ENCODE peak calls at places on chromosome 21, in eight cellular contexts. H is naive thymus-derived CD4-positive, alpha-beta T cell; K is left lung; M is OCI-LY7; R is esophagus muscularis mucosa; D is endodermal cell; T is adrenal gland; W is Karpas-422. A is an unnamed sample. For H3K9me3, the result is how much of the 10 kb centered on the place peaks cover.

GRCh38 chr21:35619184-35619583 is 441.1 kb downstream of the SETD4 start:
- DNase-seq in W (no peak), D (no peak), H (no peak), K (no peak), T (no peak), R (no peak), M (no peak), A (no peak)

GRCh38 chr21:43979654-43980053 is 32.5 kb upstream of the TRAPPC10 start:
- DNase-seq in T (no peak), K (no peak), W (no peak), M (no peak), R (no peak), D (no peak), H (no peak), A (no peak)

GRCh38 chr21:25369524-25370300 is 237.6 kb downstream of the MRPL39 start:
- DNase-seq in R (no peak), W (no peak), T (no peak), D (no peak), H (no peak), M (no peak), K (no peak), A (no peak)

GRCh38 chr21:41100826-41101550 is 67.0 kb upstream of the BACE2 start:
- DNase-seq in M (no peak), H (no peak), D (no peak), W (no peak), R (no peak), T (no peak), K (no peak), A (no peak)

GRCh38 chr21:27346041-27346448 is 379.2 kb upstream of the ADAMTS5 start:
- DNase-seq in W (no peak), T (no peak), H (no peak), D (no peak), M (no peak), K (no peak), R (no peak), A (no peak)

GRCh38 chr21:43355196-43355924 is 71.6 kb downstream of the SIK1 start:
- DNase-seq in W (peak), T (no peak), H (no peak), M (peak), R (no peak), K (no peak), D (no peak), A (no peak)

GRCh38 chr21:36134820-36135390 is at the start of gene CBR3:
- DNase-seq in M (no peak), T (peak), W (no peak), R (no peak), H (peak), D (peak), K (peak), A (peak)

GRCh38 chr21:43361493-43362296 is 65.2 kb downstream of the SIK1 start:
- DNase-seq in H (peak), K (no peak), M (peak), W (peak), R (no peak), D (no peak), T (no peak), A (no peak)

DNA sequence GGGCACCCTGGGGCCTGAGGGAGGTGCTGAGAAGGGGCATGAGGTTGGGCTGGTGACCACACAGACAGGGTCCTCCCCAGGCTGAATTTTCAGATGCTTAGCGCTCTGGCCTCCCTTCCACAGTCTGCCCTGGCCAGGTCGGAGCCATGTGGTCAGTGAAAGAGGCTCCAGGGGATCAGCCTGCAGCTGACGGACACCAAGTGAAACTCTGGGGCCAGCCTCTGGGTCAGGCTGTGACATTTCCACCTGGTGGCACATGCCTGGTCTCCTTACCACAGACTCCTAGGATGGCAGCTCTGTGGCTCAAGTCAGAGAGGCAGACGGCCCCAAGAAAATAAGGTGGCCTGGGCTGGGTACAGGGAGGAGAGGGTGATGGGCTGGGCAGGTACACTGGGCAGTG is 20.8 kb upstream of the ADARB1 start:
- DNase-seq in R (no peak), T (no peak), K (no peak), D (no peak), H (no peak), W (no peak), M (no peak), A (no peak)
- H3K9me3 ChIP-seq in R (under half), T (under half), K (under half), D (under half), H (under half), W (under half), M (under half), A (under half)

DNA sequence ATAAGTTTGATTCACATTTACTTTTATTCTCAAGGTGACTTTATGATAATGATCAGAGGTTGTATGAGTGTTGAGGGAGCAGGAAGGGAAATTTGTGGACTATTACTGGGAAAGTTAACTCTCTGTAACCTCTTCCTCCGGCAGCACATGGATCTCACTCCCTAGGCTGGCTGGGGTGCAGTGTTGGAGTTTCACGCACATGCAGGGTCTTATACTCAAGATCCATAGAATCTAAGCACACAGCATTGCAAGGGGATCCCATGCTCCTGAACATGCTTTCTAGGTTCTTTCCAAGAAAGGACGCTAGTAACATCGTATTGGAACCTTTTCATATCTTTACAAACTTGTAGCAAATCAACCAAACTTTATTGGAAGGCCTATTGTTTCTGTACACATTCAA is 757.6 kb upstream of the TPTE start:
- DNase-seq in M (no peak), D (no peak), W (no peak), K (no peak), T (no peak), R (no peak), H (no peak), A (no peak)
- H3K9me3 ChIP-seq in M (under half), D (half or more), W (half or more), K (half or more), T (under half), R (under half), H (under half), A (under half)

GRCh38 chr21:34141373-34141772 is 68.0 kb downstream of the MRPS6 start:
- DNase-seq in K (no peak), R (peak), H (no peak), T (no peak), W (no peak), M (no peak), D (no peak), A (no peak)
- H3K9me3 ChIP-seq in K (under half), R (under half), H (under half), T (under half), W (under half), M (under half), D (half or more), A (under half)

GRCh38 chr21:14071902-14072734 is 138.6 kb downstream of the LIPI start:
- DNase-seq in M (no peak), D (peak), K (no peak), H (no peak), R (no peak), W (no peak), T (no peak), A (no peak)

GRCh38 chr21:14073615-14074014 is 137.1 kb downstream of the LIPI start:
- DNase-seq in T (no peak), W (no peak), R (no peak), M (no peak), K (no peak), D (no peak), H (no peak), A (no peak)

GRCh38 chr21:14072761-14073535 is 137.8 kb downstream of the LIPI start:
- DNase-seq in R (no peak), H (no peak), W (no peak), T (no peak), M (no peak), K (no peak), D (peak), A (no peak)

GRCh38 chr21:14070968-14071367 is 139.8 kb downstream of the LIPI start:
- DNase-seq in K (no peak), T (no peak), H (no peak), R (no peak), M (no peak), D (peak), W (no peak), A (no peak)

GRCh38 chr21:14070049-14070893 is 140.5 kb downstream of the LIPI start:
- DNase-seq in R (no peak), K (no peak), D (peak), H (no peak), T (no peak), W (no peak), M (no peak), A (no peak)
- H3K9me3 ChIP-seq in R (under half), K (under half), D (under half), H (under half), T (under half), W (under half), M (under half), A (under half)